ENCODE peak calls at places on chromosome 10, in five cellular contexts. One of them, this sample, is unnamed. For H3K4me1, the result is how much of the 10 kb centered on the place peaks cover.

GRCh38 chr10:76150139-76150885 is 718.9 kb downstream of the LRMDA start:
- DNase-seq in uterus: peak
- DNase-seq in A549: no peak
- DNase-seq in lower lobe of right lung: peak
- DNase-seq in endodermal cell: peak
- DNase-seq in this sample: no peak

GRCh38 chr10:108561649-108562048 is 1361.7 kb downstream of the XPNPEP1 start:
- DNase-seq in uterus: no peak
- DNase-seq in A549: no peak
- DNase-seq in lower lobe of right lung: no peak
- DNase-seq in endodermal cell: no peak
- DNase-seq in this sample: no peak

GRCh38 chr10:23459323-23459939 is 20.6 kb downstream of the OTUD1 start:
- DNase-seq in uterus: no peak
- DNase-seq in A549: no peak
- DNase-seq in lower lobe of right lung: no peak
- DNase-seq in endodermal cell: no peak
- DNase-seq in this sample: no peak

GRCh38 chr10:119643306-119644214 is 7.6 kb upstream of the BAG3 start:
- DNase-seq in uterus: peak
- DNase-seq in A549: no peak
- DNase-seq in lower lobe of right lung: no peak
- DNase-seq in endodermal cell: no peak
- DNase-seq in this sample: no peak

GRCh38 chr10:100660945-100661344 is 84.4 kb upstream of the PAX2 start:
- DNase-seq in uterus: no peak
- DNase-seq in A549: no peak
- DNase-seq in lower lobe of right lung: no peak
- DNase-seq in endodermal cell: no peak
- DNase-seq in this sample: no peak

GRCh38 chr10:128063736-128064614 is 62.2 kb downstream of the MKI67 start:
- DNase-seq in uterus: no peak
- DNase-seq in A549: no peak
- DNase-seq in lower lobe of right lung: peak
- DNase-seq in endodermal cell: peak
- DNase-seq in this sample: peak

GRCh38 chr10:86611386-86611785 is 43.0 kb upstream of the OPN4 start:
- DNase-seq in uterus: no peak
- DNase-seq in A549: no peak
- DNase-seq in lower lobe of right lung: no peak
- DNase-seq in endodermal cell: no peak
- DNase-seq in this sample: no peak

GRCh38 chr10:43258032-43258921 is 8.6 kb downstream of the RASGEF1A start:
- DNase-seq in uterus: no peak
- DNase-seq in A549: no peak
- DNase-seq in lower lobe of right lung: no peak
- DNase-seq in endodermal cell: no peak
- DNase-seq in this sample: no peak

GRCh38 chr10:26441491-26442214 is 3.5 kb downstream of the APBB1IP start:
- DNase-seq in uterus: no peak
- DNase-seq in A549: no peak
- DNase-seq in lower lobe of right lung: no peak
- DNase-seq in endodermal cell: no peak
- DNase-seq in this sample: no peak

GRCh38 chr10:31359979-31360378 is 41.0 kb downstream of the ZEB1 start:
- DNase-seq in uterus: no peak
- DNase-seq in A549: peak
- DNase-seq in lower lobe of right lung: no peak
- DNase-seq in endodermal cell: no peak
- DNase-seq in this sample: no peak

GRCh38 chr10:76115471-76116155 is 684.2 kb downstream of the LRMDA start:
- DNase-seq in uterus: no peak
- DNase-seq in A549: no peak
- DNase-seq in lower lobe of right lung: no peak
- DNase-seq in endodermal cell: no peak
- DNase-seq in this sample: peak

GRCh38 chr10:76308946-76309529 is 877.6 kb downstream of the LRMDA start:
- DNase-seq in uterus: no peak
- DNase-seq in A549: no peak
- DNase-seq in lower lobe of right lung: no peak
- DNase-seq in endodermal cell: no peak
- DNase-seq in this sample: no peak

GRCh38 chr10:6416892-6417512 is 163.1 kb downstream of the PRKCQ start:
- DNase-seq in uterus: no peak
- DNase-seq in A549: peak
- DNase-seq in lower lobe of right lung: no peak
- DNase-seq in endodermal cell: no peak
- DNase-seq in this sample: no peak

GRCh38 chr10:89346264-89346971 is 18.6 kb downstream of the IFIT3 start:
- DNase-seq in uterus: no peak
- DNase-seq in A549: peak
- DNase-seq in lower lobe of right lung: no peak
- DNase-seq in endodermal cell: no peak
- DNase-seq in this sample: no peak

GRCh38 chr10:72063703-72064391 is 24.5 kb downstream of the SPOCK2 start:
- DNase-seq in uterus: no peak
- DNase-seq in A549: no peak
- DNase-seq in lower lobe of right lung: no peak
- DNase-seq in endodermal cell: no peak
- DNase-seq in this sample: no peak

GRCh38 chr10:88851706-88852105 is at the start of gene ANKRD22:
- DNase-seq in uterus: no peak
- DNase-seq in A549: peak
- DNase-seq in lower lobe of right lung: peak
- DNase-seq in endodermal cell: peak
- DNase-seq in this sample: peak

GRCh38 chr10:9339702-9340101 is 1285.2 kb downstream of the GATA3 start:
- DNase-seq in uterus: no peak
- DNase-seq in A549: no peak
- DNase-seq in lower lobe of right lung: no peak
- DNase-seq in endodermal cell: no peak
- DNase-seq in this sample: no peak

GRCh38 chr10:129496995-129497394 is 30.0 kb downstream of the MGMT start:
- DNase-seq in uterus: no peak
- DNase-seq in A549: no peak
- DNase-seq in lower lobe of right lung: no peak
- DNase-seq in endodermal cell: no peak
- DNase-seq in this sample: no peak

GRCh38 chr10:48473704-48474103 is 131.2 kb downstream of the ARHGAP22 start:
- DNase-seq in uterus: no peak
- DNase-seq in A549: no peak
- DNase-seq in lower lobe of right lung: no peak
- DNase-seq in endodermal cell: peak
- DNase-seq in this sample: no peak

GRCh38 chr10:130805635-130806030 is 505.9 kb downstream of the TCERG1L start:
- DNase-seq in uterus: no peak
- DNase-seq in A549: no peak
- DNase-seq in lower lobe of right lung: no peak
- DNase-seq in endodermal cell: peak
- DNase-seq in this sample: no peak

GRCh38 chr10:21508987-21509334 is 16.5 kb downstream of the SKIDA1 start:
- DNase-seq in uterus: no peak
- DNase-seq in A549: no peak
- DNase-seq in lower lobe of right lung: no peak
- DNase-seq in endodermal cell: no peak
- DNase-seq in this sample: no peak

GRCh38 chr10:11560076-11560709 is 51.3 kb downstream of the USP6NL start:
- DNase-seq in uterus: no peak
- DNase-seq in A549: peak
- DNase-seq in lower lobe of right lung: no peak
- DNase-seq in endodermal cell: no peak
- DNase-seq in this sample: no peak

GRCh38 chr10:26157734-26158133 is 58.8 kb upstream of the GAD2 start:
- DNase-seq in uterus: no peak
- DNase-seq in A549: no peak
- DNase-seq in lower lobe of right lung: no peak
- DNase-seq in endodermal cell: peak
- DNase-seq in this sample: no peak

GRCh38 chr10:113524120-113524519 is 28.7 kb upstream of the HABP2 start:
- DNase-seq in uterus: no peak
- DNase-seq in A549: peak
- DNase-seq in lower lobe of right lung: no peak
- DNase-seq in endodermal cell: peak
- DNase-seq in this sample: peak

GRCh38 chr10:48523212-48523819 is 81.6 kb downstream of the ARHGAP22 start:
- DNase-seq in uterus: peak
- DNase-seq in A549: peak
- DNase-seq in lower lobe of right lung: no peak
- DNase-seq in endodermal cell: peak
- DNase-seq in this sample: no peak

GRCh38 chr10:75399461-75400162 is 2.0 kb downstream of the ZNF503 start:
- DNase-seq in uterus: peak
- DNase-seq in A549: peak
- DNase-seq in lower lobe of right lung: peak
- DNase-seq in endodermal cell: peak
- DNase-seq in this sample: peak

DNA sequence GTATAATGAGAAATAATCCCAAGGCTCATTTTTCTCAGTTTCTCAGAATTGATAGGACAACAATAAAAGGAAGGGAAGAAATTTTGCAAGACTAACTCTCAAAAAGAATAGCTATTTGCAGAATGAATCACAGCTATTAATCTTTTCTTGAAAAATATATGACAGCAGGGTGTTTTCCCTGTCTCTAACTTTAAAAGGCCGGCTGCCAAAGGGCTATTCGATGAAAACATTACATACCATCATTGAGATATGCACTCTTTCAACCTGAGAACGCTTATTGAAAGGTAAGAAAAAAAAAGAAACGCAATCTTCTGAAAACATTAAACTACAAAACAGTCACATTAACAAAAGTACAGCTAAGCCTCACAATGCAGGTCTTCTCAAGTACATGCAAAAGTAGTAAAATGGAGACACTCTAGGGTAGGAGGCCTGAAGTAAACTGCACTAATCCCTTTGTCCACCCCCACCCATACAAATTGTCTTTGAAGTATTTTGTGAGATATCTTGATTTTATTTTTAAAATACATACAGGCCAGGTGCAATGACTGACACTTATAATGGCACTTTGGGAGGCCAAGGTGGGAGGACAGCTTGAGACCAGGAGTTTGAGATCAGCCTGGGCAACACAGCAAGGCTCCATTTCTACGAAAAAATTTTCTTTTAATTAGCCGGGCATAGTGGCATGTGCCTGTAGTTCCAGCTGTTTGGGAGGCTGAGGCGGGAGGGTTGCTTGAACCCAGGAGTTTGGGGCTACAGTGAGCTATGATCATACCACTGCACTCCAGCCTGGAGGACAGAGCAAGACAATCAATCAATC is 83.0 kb downstream of the PARD3 start:
- DNase-seq in uterus: no peak
- DNase-seq in A549: peak
- DNase-seq in lower lobe of right lung: no peak
- DNase-seq in endodermal cell: no peak
- DNase-seq in this sample: no peak
- H3K4me1 ChIP-seq in uterus: under half
- H3K4me1 ChIP-seq in A549: half or more
- H3K4me1 ChIP-seq in lower lobe of right lung: under half
- H3K4me1 ChIP-seq in endodermal cell: under half
- H3K4me1 ChIP-seq in this sample: under half

GRCh38 chr10:79349072-79349491 is 1.8 kb downstream of the PPIF start:
- DNase-seq in uterus: no peak
- DNase-seq in A549: no peak
- DNase-seq in lower lobe of right lung: no peak
- DNase-seq in endodermal cell: no peak
- DNase-seq in this sample: no peak
- H3K4me3 ChIP-seq in uterus: no peak
- H3K4me3 ChIP-seq in A549: peak
- H3K4me3 ChIP-seq in lower lobe of right lung: peak
- H3K4me3 ChIP-seq in endodermal cell: peak
- H3K4me3 ChIP-seq in this sample: no peak

DNA sequence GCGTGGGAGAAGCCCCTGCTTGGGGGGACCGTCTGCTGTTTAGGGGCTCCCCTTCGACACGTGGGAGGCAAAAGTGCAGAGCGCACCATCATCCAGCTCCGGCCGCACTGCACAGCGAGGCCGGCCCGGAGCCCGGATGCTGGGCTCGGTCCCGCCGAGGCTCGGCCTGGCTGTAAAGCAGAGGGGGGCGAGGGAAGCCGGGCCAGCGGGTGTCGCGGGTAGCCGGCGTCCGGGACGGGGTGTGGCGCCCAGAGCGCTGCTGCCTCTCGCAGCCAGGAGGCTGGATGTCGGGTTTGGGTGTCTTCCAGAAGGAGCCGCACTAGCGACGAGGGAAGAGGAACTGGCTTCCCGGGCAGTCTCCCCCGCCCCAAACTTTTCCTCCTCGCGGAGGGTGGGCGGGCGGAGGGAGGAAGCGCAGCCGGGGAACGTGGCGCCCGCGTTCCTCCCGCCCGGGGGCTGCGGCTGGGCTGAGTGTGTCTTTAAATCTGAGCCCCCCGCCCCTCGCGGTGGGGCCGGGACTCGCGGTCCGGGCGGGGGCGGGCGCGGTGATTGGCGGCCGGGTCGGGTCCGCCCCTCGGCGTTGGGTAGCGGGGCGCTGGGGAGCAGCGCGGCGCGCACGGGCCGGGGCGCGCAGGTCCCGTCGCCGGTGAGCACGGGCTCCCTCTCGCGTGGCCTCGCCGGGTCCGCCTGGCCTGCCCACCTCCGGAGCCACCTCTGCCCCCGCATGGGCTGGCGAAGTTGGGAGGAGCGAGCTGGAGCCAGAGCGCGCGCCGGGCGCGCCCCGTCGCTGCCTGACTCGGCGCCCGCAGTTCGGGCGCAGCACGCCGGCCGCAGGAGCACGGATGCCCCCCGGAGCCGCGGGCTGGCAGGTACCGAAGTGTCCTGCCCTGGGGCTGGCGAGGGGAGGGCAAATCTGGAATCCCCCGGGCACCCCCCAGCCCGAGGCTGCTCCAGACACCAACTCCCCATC is at the start of gene PALD1:
- DNase-seq in uterus: peak
- DNase-seq in A549: peak
- DNase-seq in lower lobe of right lung: peak
- DNase-seq in endodermal cell: peak
- DNase-seq in this sample: peak
- H3K4me1 ChIP-seq in uterus: under half
- H3K4me1 ChIP-seq in A549: under half
- H3K4me1 ChIP-seq in lower lobe of right lung: half or more
- H3K4me1 ChIP-seq in endodermal cell: under half
- H3K4me1 ChIP-seq in this sample: under half

GRCh38 chr10:15346440-15347141 is 24.5 kb downstream of the FAM171A1 start:
- DNase-seq in uterus: peak
- DNase-seq in A549: no peak
- DNase-seq in lower lobe of right lung: no peak
- DNase-seq in endodermal cell: no peak
- DNase-seq in this sample: no peak

GRCh38 chr10:15351099-15351820 is 19.8 kb downstream of the FAM171A1 start:
- DNase-seq in uterus: no peak
- DNase-seq in A549: no peak
- DNase-seq in lower lobe of right lung: no peak
- DNase-seq in endodermal cell: no peak
- DNase-seq in this sample: no peak

GRCh38 chr10:15349133-15349532 is 22.0 kb downstream of the FAM171A1 start:
- DNase-seq in uterus: no peak
- DNase-seq in A549: no peak
- DNase-seq in lower lobe of right lung: no peak
- DNase-seq in endodermal cell: no peak
- DNase-seq in this sample: no peak

GRCh38 chr10:15347205-15347604 is 23.9 kb downstream of the FAM171A1 start:
- DNase-seq in uterus: no peak
- DNase-seq in A549: no peak
- DNase-seq in lower lobe of right lung: no peak
- DNase-seq in endodermal cell: no peak
- DNase-seq in this sample: no peak

GRCh38 chr10:15348579-15348978 is 22.5 kb downstream of the FAM171A1 start:
- DNase-seq in uterus: no peak
- DNase-seq in A549: no peak
- DNase-seq in lower lobe of right lung: no peak
- DNase-seq in endodermal cell: no peak
- DNase-seq in this sample: peak
- H3K4me3 ChIP-seq in uterus: peak
- H3K4me3 ChIP-seq in A549: no peak
- H3K4me3 ChIP-seq in lower lobe of right lung: peak
- H3K4me3 ChIP-seq in endodermal cell: no peak
- H3K4me3 ChIP-seq in this sample: peak